ENCODE peak calls at places on chromosomes 5 and 9, in six cellular contexts. T is GM12891, W is sigmoid colon, Y is heart left ventricle, O is IMR-90, G is HCT116. B is an unnamed sample.

GRCh38 chr5:179858241-179858585 is 404 bp downstream of the MRNIP start:
- DNase-seq in T (no peak), W (no peak), Y (no peak), O (peak; percentile 17), G (no peak), B (peak; percentile 63)

GRCh38 chr5:11239261-11239660 is 478.2 kb upstream of the DAP start:
- DNase-seq in T (no peak), W (no peak), Y (no peak), O (no peak), G (no peak), B (no peak)

GRCh38 chr9:80507611-80508010 is 935.8 kb downstream of the TLE4 start:
- DNase-seq in T (no peak), W (no peak), Y (no peak), O (no peak), G (no peak), B (no peak)

GRCh38 chr9:77712533-77713130 is 64.5 kb upstream of the GNA14 start:
- DNase-seq in T (no peak), W (no peak), Y (no peak), O (peak; percentile 90), G (no peak), B (peak; percentile 81)

GRCh38 chr5:68116868-68117411 is 98.6 kb upstream of the PIK3R1 start:
- DNase-seq in T (no peak), W (no peak), Y (no peak), O (no peak), G (no peak), B (no peak)

GRCh38 chr5:92907914-92908606 is 673.0 kb downstream of the NR2F1-AS1 start:
- DNase-seq in T (no peak), W (no peak), Y (no peak), O (peak; percentile 75), G (no peak), B (no peak)

GRCh38 chr5:151670074-151670686 is 16.5 kb downstream of the SPARC start:
- DNase-seq in T (no peak), W (no peak), Y (no peak), O (peak; percentile 78), G (no peak), B (no peak)

GRCh38 chr5:40615586-40616193 is 64.0 kb upstream of the PTGER4 start:
- DNase-seq in T (no peak), W (no peak), Y (no peak), O (peak; percentile 29), G (no peak), B (no peak)

GRCh38 chr9:92496401-92496800 is 14.1 kb upstream of the ASPN start:
- DNase-seq in T (no peak), W (no peak), Y (no peak), O (peak; percentile 61), G (no peak), B (no peak)

GRCh38 chr5:71887680-71888079 is 168.6 kb downstream of the CARTPT start:
- DNase-seq in T (peak; percentile 52), W (no peak), Y (no peak), O (peak; percentile 94), G (peak; percentile 77), B (peak; percentile 47)

GRCh38 chr5:132499440-132500243 is 9.1 kb upstream of the IRF1 start:
- DNase-seq in T (no peak), W (no peak), Y (no peak), O (no peak), G (no peak), B (no peak)

GRCh38 chr5:132074772-132075718 is 1.5 kb downstream of the CSF2 start:
- DNase-seq in T (no peak), W (no peak), Y (no peak), O (no peak), G (peak; percentile 29), B (no peak)

GRCh38 chr9:33117306-33117705 is 40.8 kb upstream of the SMU1 start:
- DNase-seq in T (no peak), W (no peak), Y (no peak), O (no peak), G (no peak), B (no peak)

GRCh38 chr5:677131-678101 is 15.7 kb downstream of the TPPP start:
- DNase-seq in T (no peak), W (peak; percentile 60), Y (no peak), O (no peak), G (no peak), B (no peak)

GRCh38 chr5:124746916-124747769 is 704 bp upstream of the ZNF608 start:
- DNase-seq in T (no peak), W (peak; percentile 90), Y (peak; percentile 74), O (peak; percentile 94), G (peak; percentile 80), B (no peak)

GRCh38 chr5:9201011-9201410 is 344.9 kb downstream of the SEMA5A start:
- DNase-seq in T (no peak), W (no peak), Y (no peak), O (no peak), G (no peak), B (no peak)

GRCh38 chr9:90741036-90741435 is 60.6 kb upstream of the SYK start:
- DNase-seq in T (no peak), W (no peak), Y (no peak), O (no peak), G (no peak), B (no peak)

GRCh38 chr5:168347368-168347767 is 55.9 kb downstream of the WWC1 start:
- DNase-seq in T (peak; percentile 26), W (no peak), Y (no peak), O (no peak), G (no peak), B (no peak)

GRCh38 chr9:137234758-137235423 is 4.2 kb downstream of the SLC34A3 start:
- DNase-seq in T (no peak), W (no peak), Y (no peak), O (no peak), G (no peak), B (no peak)

GRCh38 chr9:121326130-121326838 is 43.8 kb downstream of the STOM start:
- DNase-seq in T (no peak), W (peak; percentile 98), Y (peak; percentile 89), O (peak; percentile 44), G (no peak), B (no peak)

GRCh38 chr9:94869415-94869838 is 142.9 kb downstream of the AOPEP start:
- DNase-seq in T (no peak), W (no peak), Y (no peak), O (peak; percentile 36), G (no peak), B (no peak)

GRCh38 chr5:132190161-132190817 is 37.4 kb downstream of the P4HA2 start:
- DNase-seq in T (peak; percentile 43), W (no peak), Y (no peak), O (peak; percentile 81), G (peak; percentile 51), B (peak; percentile 64)

GRCh38 chr9:128593039-128593438 is 40.7 kb downstream of the SPTAN1 start:
- DNase-seq in T (no peak), W (no peak), Y (no peak), O (no peak), G (no peak), B (no peak)

GRCh38 chr5:129771058-129771838 is 23.4 kb downstream of the MINAR2 start:
- DNase-seq in T (no peak), W (no peak), Y (no peak), O (peak; percentile 22), G (peak; percentile 56), B (peak; percentile 20)

GRCh38 chr5:166102947-166103346 is 2188.5 kb upstream of the WWC1 start:
- DNase-seq in T (no peak), W (no peak), Y (no peak), O (no peak), G (no peak), B (no peak)

GRCh38 chr9:6008169-6008979 is 7.0 kb downstream of the RANBP6 start:
- DNase-seq in T (peak; percentile 67), W (peak; percentile 99), Y (peak; percentile 95), O (peak; percentile 99), G (peak; percentile 98), B (peak; percentile 81)
- TF ChIP-seq POLR2A in T (peak; percentile 69), W (peak; percentile 39), Y (peak; percentile 7), O (no peak), G (no peak), B (no peak)

DNA sequence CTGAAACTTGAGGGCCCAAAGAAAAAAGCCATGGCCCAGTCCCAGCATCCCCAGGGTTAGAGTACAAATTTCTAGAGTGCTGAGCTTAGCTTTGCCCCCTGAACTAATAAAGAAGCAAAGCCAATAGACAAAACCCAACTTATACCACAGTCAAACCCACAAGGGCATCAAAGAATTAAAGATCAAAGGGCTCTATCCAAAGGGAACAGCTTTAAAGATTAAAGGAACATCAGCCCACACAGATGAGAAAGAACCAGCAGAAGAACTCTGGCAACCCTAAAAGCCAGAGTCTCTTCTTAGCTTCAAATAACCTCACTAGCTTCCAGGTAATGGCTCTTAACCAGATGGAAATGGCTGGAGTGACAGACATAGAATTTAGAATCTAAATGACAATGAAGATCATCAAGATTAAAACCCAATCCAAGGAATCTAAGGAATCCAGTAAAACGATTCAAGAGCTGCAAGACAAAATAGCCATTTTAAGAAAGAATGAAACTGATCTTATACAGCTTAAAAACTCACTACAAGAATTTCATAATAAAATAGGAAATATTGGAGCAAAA is 93.9 kb downstream of the YIPF5 start:
- DNase-seq in T (no peak), W (no peak), Y (no peak), O (no peak), G (no peak), B (no peak)
- TF ChIP-seq POLR2A in T (no peak), W (no peak), Y (no peak), O (no peak), G (no peak), B (no peak)

DNA sequence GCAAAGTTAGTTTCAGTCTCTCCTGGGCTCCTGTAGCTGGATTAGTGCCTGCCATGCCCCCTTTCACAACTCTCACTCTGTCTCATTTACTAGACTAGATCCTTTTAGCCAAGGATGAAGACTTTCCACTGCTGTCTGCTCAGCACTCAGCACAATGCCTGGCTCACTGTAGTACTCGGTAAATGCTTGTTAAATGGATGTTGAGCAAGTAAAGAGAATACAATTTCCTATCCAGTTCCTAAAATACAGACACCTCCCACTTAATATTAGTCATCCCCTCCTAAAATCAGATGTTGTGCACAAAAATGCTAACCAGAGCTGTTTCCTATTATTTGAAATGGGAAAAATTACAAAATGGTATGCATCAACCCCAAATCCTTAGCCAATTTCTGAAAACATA is 195.8 kb downstream of the SREK1 start:
- DNase-seq in T (no peak), W (no peak), Y (no peak), O (no peak), G (no peak), B (no peak)
- TF ChIP-seq POLR2A in T (no peak), W (no peak), Y (no peak), O (no peak), G (no peak), B (no peak)

GRCh38 chr5:173968154-173968553 is 20.8 kb upstream of the C5orf47 start:
- DNase-seq in T (no peak), W (no peak), Y (no peak), O (no peak), G (no peak), B (no peak)

GRCh38 chr5:173963107-173963506 is 25.9 kb upstream of the C5orf47 start:
- DNase-seq in T (no peak), W (no peak), Y (no peak), O (peak; percentile 75), G (no peak), B (peak; percentile 69)

GRCh38 chr5:173964491-173964890 is 24.5 kb upstream of the C5orf47 start:
- DNase-seq in T (no peak), W (no peak), Y (no peak), O (no peak), G (no peak), B (no peak)

GRCh38 chr5:173962436-173962835 is 26.5 kb upstream of the C5orf47 start:
- DNase-seq in T (no peak), W (no peak), Y (no peak), O (no peak), G (no peak), B (no peak)

GRCh38 chr5:173963867-173964429 is 25.0 kb upstream of the C5orf47 start:
- DNase-seq in T (no peak), W (no peak), Y (no peak), O (no peak), G (no peak), B (peak; percentile 67)
- TF ChIP-seq POLR2A in T (no peak), W (no peak), Y (no peak), O (no peak), G (no peak), B (peak; percentile 9)